ENCODE peak calls at places on chromosomes 4 and X, in four cellular contexts. R is lower lobe of right lung, T is heart left ventricle, V is fibroblast of mammary gland. X is an unnamed sample.

GRCh38 chr4:140004580-140005314 is 149.2 kb downstream of the MAML3 start:
- DNase-seq in R (peak), T (peak), V (peak), X (peak)

GRCh38 chr4:150033937-150034336 is 44.3 kb upstream of the DCLK2 start:
- DNase-seq in T (no peak), R (no peak), V (peak), X (no peak)

GRCh38 chrX:136814847-136815634 is 34.3 kb upstream of the ARHGEF6 start:
- DNase-seq in R (no peak), V (no peak), T (no peak), X (no peak)

GRCh38 chr4:119307606-119308005 is 14.3 kb downstream of the FABP2 start:
- DNase-seq in V (no peak), T (no peak), R (no peak), X (no peak)

GRCh38 chr4:72809208-72809607 is 240.2 kb upstream of the ADAMTS3 start:
- DNase-seq in R (no peak), V (peak), T (no peak), X (no peak)

GRCh38 chrX:10077425-10078188 is 79.2 kb upstream of the CLCN4 start:
- DNase-seq in R (no peak), T (no peak), V (peak), X (no peak)

GRCh38 chr4:140533951-140534480 is 10.0 kb downstream of the ELMOD2 start:
- DNase-seq in T (no peak), R (no peak), V (peak), X (no peak)

GRCh38 chr4:176635372-176636261 is 157.1 kb downstream of the VEGFC start:
- DNase-seq in T (peak), V (peak), R (no peak), X (no peak)

GRCh38 chr4:87465739-87466366 is 43.5 kb downstream of the NUDT9 start:
- DNase-seq in R (no peak), T (no peak), V (peak), X (no peak)

GRCh38 chr4:26204249-26204825 is 116.5 kb upstream of the RBPJ start:
- DNase-seq in V (no peak), T (no peak), R (no peak), X (no peak)

GRCh38 chr4:11214281-11214680 is 214.4 kb downstream of the HS3ST1 start:
- DNase-seq in V (no peak), T (no peak), R (no peak), X (no peak)

GRCh38 chr4:181939199-181939945 is 303.8 kb upstream of the TENM3 start:
- DNase-seq in T (no peak), V (no peak), R (no peak), X (no peak)

GRCh38 chrX:108001218-108001814 is 19.1 kb upstream of the TEX13B start:
- DNase-seq in R (no peak), V (peak), T (no peak), X (no peak)

DNA sequence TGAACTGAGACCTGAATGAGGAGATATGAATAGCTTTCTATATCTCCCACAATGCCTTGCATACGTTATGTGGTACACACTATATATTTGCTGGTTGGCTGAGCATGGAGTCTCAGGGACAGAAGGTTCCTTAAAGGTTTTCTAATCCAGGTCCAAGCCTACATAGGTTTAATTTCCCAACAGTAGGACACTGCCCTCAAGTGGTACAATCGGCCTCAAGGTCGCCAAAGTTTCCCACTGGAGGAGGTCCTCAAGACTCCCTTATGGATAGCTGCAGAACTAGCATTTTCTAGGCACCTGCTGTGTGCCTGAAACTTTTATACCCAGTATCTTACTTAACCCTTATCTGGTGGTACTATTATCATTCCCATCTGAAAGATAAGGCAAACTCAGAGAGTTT is 21.0 kb upstream of the EFNB1 start:
- DNase-seq in T (no peak), R (no peak), V (peak), X (no peak)
- TF ChIP-seq CTCF in T (peak), R (peak), V (peak), X (peak)

GRCh38 chr4:876780-877179 is 50.9 kb upstream of the CPLX1 start:
- DNase-seq in V (no peak), T (no peak), R (no peak), X (no peak)
- TF ChIP-seq CTCF in V (peak), T (no peak), R (no peak), X (no peak)

DNA sequence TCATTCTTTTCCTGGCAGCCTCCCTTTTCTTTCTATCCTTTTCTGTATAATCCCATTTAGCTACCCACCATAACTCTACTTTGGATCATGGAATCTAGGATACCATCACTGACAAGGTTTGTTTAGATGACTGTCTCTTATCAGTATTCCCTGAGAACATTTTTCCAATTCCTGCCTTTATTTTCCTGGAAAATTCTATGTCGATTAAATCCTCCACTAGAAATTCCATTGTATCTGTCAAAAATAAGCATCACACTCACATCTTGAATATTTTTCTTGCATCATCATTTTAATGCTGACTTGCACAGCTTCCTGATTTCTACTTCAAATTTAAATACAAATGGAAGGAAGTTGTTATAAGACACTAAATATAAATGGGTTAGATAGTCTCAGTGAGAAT is 20.2 kb downstream of the TRIM2 start:
- DNase-seq in V (no peak), R (no peak), T (no peak), X (no peak)
- TF ChIP-seq CTCF in V (no peak), R (no peak), T (no peak), X (no peak)

GRCh38 chrX:43467608-43468234 is 188.4 kb upstream of the MAOA start:
- DNase-seq in R (no peak), V (no peak), T (no peak), X (peak)
- TF ChIP-seq CTCF in R (no peak), V (no peak), T (no peak), X (no peak)

GRCh38 chrX:20217279-20217678 is 49.4 kb downstream of the RPS6KA3 start:
- DNase-seq in T (no peak), V (peak), R (no peak), X (no peak)

GRCh38 chrX:20215565-20215964 is 51.1 kb downstream of the RPS6KA3 start:
- DNase-seq in R (no peak), V (no peak), T (no peak), X (no peak)

GRCh38 chrX:20217906-20218305 is 48.8 kb downstream of the RPS6KA3 start:
- DNase-seq in T (no peak), R (no peak), V (no peak), X (no peak)

GRCh38 chrX:20221902-20222301 is 44.8 kb downstream of the RPS6KA3 start:
- DNase-seq in T (no peak), R (no peak), V (peak), X (no peak)

DNA sequence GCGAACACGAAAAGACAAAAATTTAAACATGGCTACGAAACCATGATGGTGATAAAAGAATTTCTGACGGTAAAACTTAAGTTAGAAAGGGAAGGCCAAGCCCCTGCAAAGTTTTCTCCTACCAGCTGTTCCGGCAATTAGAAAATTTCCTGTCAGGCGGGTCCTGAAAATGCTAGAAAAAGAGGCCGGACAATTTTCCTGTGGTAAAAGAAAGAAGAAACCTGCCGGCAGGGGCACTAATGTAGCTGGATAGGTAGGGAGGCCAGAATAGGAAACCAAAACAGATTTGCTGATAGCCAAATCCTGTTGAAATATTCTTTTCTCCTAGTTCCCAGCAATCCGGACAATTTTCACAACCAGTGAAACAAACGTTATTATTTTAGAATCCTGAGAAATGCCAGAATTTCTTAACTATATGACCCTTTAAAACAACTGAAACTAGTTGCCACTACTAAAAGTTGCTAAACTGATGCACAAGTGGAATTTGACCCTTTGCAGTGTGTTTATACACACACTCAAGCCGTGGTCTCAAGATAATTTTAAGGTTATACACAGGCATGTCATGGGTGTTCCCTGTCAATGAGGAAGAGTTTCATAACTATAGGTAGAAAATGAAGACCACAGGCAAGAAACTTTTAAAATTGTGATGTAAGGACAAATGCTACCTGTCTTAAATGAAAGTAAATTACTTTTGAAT is 47.8 kb downstream of the RPS6KA3 start:
- DNase-seq in V (no peak), T (peak), R (no peak), X (no peak)
- TF ChIP-seq CTCF in V (no peak), T (peak), R (no peak), X (no peak)

DNA sequence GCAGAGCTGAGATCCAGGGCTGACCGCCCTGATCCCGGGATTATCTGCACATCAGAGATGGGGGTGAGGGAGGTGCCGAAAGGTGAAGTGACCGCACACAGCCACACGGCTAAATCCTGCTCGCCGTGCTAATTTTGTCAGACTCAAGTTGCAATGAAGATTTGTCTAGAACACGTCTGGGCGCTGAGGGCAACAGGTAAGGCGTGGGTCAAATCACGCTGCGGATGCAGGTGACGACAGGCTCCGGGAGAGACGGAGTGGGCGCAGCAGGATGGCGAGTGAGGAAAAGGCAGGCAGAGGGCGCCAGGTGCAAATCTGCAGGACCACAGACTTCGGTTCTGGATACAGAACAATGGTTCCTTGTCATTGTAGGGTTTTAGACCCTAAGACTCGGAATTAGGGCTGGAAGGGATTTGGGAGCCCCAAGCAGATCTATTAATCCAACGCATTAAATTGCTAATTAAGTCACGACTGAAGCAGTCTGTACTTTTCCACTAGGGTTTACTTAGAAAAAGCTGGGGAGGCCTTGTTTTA is 1.9 kb upstream of the TBC1D14 start:
- DNase-seq in V (peak), R (peak), T (no peak), X (peak)
- TF ChIP-seq CTCF in V (peak), R (peak), T (peak), X (peak)

DNA sequence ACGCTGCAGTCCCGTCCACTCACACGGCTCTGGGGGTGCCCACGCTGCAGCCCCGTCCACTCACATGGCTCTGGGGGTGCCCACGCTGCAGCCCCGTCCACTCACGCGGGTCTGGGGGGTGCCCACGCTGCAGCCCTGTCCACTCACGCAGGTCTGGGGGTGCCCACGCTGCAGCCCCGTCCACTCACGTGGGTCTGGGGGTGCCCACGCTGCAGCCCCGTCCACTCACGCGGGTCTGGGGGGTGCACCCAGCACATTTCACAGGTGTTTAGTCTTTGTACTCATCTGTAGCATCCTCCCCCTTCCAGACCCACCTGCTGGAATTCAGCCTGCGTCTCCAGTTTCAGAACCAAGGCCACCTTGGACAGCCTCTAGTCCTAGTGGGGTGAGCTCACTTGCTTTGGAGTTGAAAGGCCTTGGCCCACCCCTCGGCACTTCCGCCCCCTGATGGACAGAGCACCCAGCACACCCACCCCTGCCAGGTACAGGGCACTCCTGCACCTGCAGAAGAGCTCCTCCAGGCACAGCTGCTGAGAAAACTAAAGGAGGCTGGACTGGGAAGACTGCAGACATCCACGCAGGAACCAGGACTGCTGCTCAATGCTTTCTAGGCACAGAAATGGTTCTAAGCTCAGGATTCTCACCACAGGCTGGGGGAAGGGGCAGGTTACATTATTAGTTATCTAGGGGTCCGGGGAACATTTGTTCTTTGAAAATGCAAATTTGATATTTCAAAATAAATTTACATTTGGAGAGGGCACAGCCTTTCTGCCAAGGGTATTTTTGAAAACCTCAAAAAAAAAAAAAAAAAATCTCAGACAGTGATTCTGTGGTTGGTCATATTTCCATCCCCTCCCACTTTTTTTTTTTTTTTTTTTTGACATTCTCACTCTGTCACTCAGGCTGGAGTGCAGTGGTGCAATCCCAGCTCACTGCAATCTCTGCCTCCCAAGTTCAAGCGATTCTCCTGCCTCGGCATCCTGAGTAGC is 72.8 kb downstream of the ABLIM2 start:
- DNase-seq in T (no peak), R (no peak), V (no peak), X (peak)
- TF ChIP-seq CTCF in T (no peak), R (no peak), V (no peak), X (no peak)

GRCh38 chrX:151370906-151371305 is 26.1 kb upstream of the VMA21 start:
- DNase-seq in T (no peak), V (no peak), R (peak), X (no peak)
- TF ChIP-seq CTCF in T (no peak), V (no peak), R (no peak), X (no peak)

DNA sequence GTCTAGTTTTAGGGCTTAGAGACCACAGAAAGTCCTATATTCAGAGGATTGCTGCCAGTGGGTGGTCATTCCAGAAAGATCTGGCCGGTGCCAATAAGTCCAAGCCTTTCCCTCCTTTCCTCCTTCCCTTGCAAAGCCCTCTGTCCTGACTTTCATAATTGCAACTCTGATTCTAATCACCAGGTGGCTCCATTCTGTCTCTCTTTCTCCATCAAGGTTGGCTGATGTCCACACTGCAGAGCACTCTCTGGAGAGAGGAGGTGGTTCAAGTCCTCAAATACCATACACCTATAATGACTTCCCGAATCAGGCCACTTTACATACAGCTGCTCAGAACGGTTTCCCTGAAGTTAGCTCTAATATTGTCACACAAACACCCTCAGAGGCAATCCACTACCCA is 22.4 kb upstream of the ARMCX4 start:
- DNase-seq in T (no peak), V (peak), R (no peak), X (no peak)
- TF ChIP-seq CTCF in T (no peak), V (peak), R (no peak), X (peak)